ENCODE peak calls at places on chromosome 6, in five cellular contexts. W is H54; O is fibroblast of mammary gland; N is nucleus accumbens; U is CD8-positive, alpha-beta memory T cell. I is an unnamed sample.

GRCh38 chr6:81766482-81767069 is 14.1 kb upstream of the TENT5A start:
- DNase-seq in U (no peak), W (no peak), N (no peak), O (peak; percentile 97), I (no peak)

GRCh38 chr6:26250806-26251075 is 114.3 kb upstream of the BTN3A2 start:
- DNase-seq in U (no peak), O (no peak), N (no peak), W (no peak), I (no peak)

GRCh38 chr6:43144879-43145278 is 26.2 kb upstream of the SRF start:
- DNase-seq in O (peak; percentile 22), W (no peak), U (no peak), N (no peak), I (no peak)

GRCh38 chr6:132712366-132712765 is 1.5 kb downstream of the VNN1 start:
- DNase-seq in U (no peak), W (peak; percentile 3), N (no peak), O (peak; percentile 30), I (no peak)

GRCh38 chr6:117483645-117484016 is 1.2 kb downstream of the DCBLD1 start:
- DNase-seq in N (no peak), O (peak; percentile 41), U (no peak), W (peak; percentile 19), I (no peak)

GRCh38 chr6:36984581-36985383 is 1.2 kb downstream of the MTCH1 start:
- DNase-seq in W (peak; percentile 60), O (peak; percentile 78), U (peak; percentile 36), N (no peak), I (no peak)

GRCh38 chr6:52420668-52421358 is 671 bp downstream of the EFHC1 start:
- DNase-seq in U (no peak), N (no peak), W (no peak), O (peak; percentile 43), I (peak; percentile 31)

GRCh38 chr6:163170294-163170883 is 244.1 kb upstream of the QKI start:
- DNase-seq in N (no peak), U (no peak), O (no peak), W (peak; percentile 9), I (no peak)

GRCh38 chr6:16369989-16370388 is 131.6 kb downstream of the GMPR start:
- DNase-seq in O (no peak), N (no peak), W (no peak), U (no peak), I (no peak)

GRCh38 chr6:90411292-90411781 is 114.7 kb upstream of the BACH2 start:
- DNase-seq in W (peak; percentile 6), N (no peak), U (peak; percentile 21), O (no peak), I (no peak)

GRCh38 chr6:142195862-142196536 is 48.9 kb downstream of the VTA1 start:
- DNase-seq in U (no peak), W (no peak), O (peak; percentile 19), N (no peak), I (no peak)

GRCh38 chr6:36386495-36387439 is 702 bp downstream of the ETV7 start:
- DNase-seq in N (no peak), U (no peak), O (peak; percentile 47), W (no peak), I (no peak)

GRCh38 chr6:130018830-130019795 is 732 bp downstream of the L3MBTL3 start:
- DNase-seq in N (peak; percentile 10), O (peak; percentile 23), U (peak; percentile 24), W (no peak), I (peak; percentile 4)